ENCODE peak calls at places on chromosomes 11 and 22, in four cellular contexts. L, W, S and A are unnamed samples.

GRCh38 chr11:104104664-104105063 is 59.3 kb downstream of the PDGFD start:
- DNase-seq in L (no peak), W (no peak), S (no peak), A (no peak)

GRCh38 chr11:66264893-66265292 is 3.5 kb upstream of the RAB1B start:
- DNase-seq in W (no peak), L (no peak), S (peak), A (no peak)

GRCh38 chr11:9047986-9048522 is 43.3 kb downstream of the SCUBE2 start:
- DNase-seq in L (peak), S (no peak), W (no peak), A (peak)

GRCh38 chr22:47266329-47266728 is 503.9 kb downstream of the TBC1D22A start:
- DNase-seq in W (no peak), L (no peak), S (no peak), A (no peak)

GRCh38 chr22:47409501-47410275 is 647.2 kb downstream of the TBC1D22A start:
- DNase-seq in S (no peak), L (no peak), W (no peak), A (no peak)

GRCh38 chr11:65183201-65183891 is 1.6 kb downstream of the CAPN1 start:
- DNase-seq in W (no peak), L (no peak), S (peak), A (no peak)

GRCh38 chr11:61816736-61817455 is at the start of gene FADS1:
- DNase-seq in L (peak), W (peak), S (peak), A (peak)

GRCh38 chr22:45612940-45613339 is 58.7 kb upstream of the ATXN10 start:
- DNase-seq in L (peak), W (no peak), S (peak), A (no peak)

GRCh38 chr11:85935751-85936150 is 80.6 kb downstream of the CCDC83 start:
- DNase-seq in L (no peak), S (no peak), W (no peak), A (no peak)

GRCh38 chr11:17578296-17578695 is 31.2 kb downstream of the OTOG start:
- DNase-seq in S (no peak), L (no peak), W (no peak), A (no peak)

GRCh38 chr11:19730373-19730772 is 17.7 kb downstream of the NAV2 start:
- DNase-seq in L (peak), W (no peak), S (no peak), A (no peak)

GRCh38 chr11:48170176-48170839 is 46.3 kb upstream of the OR4B1 start:
- DNase-seq in W (peak), S (no peak), L (peak), A (peak)

GRCh38 chr11:67665537-67666302 is 8.7 kb downstream of the ALDH3B2 start:
- DNase-seq in S (peak), W (no peak), L (no peak), A (no peak)

GRCh38 chr22:29581799-29582198 is 886 bp upstream of the NIPSNAP1 start:
- DNase-seq in L (no peak), W (no peak), S (no peak), A (no peak)

GRCh38 chr22:49554741-49555140 is 272.9 kb downstream of the BRD1 start:
- DNase-seq in W (no peak), L (no peak), S (no peak), A (no peak)

GRCh38 chr11:111935331-111936044 is 1.7 kb upstream of the DIXDC1 start:
- DNase-seq in L (no peak), W (no peak), S (no peak), A (no peak)

GRCh38 chr11:114846040-114846791 is 167.9 kb downstream of the NXPE2 start:
- DNase-seq in S (peak), W (no peak), L (peak), A (peak)

GRCh38 chr22:27749597-27750225 is 51.8 kb downstream of the MN1 start:
- DNase-seq in L (no peak), S (no peak), W (no peak), A (peak)

GRCh38 chr22:48753752-48754517 is 1073.7 kb downstream of the BRD1 start:
- DNase-seq in S (no peak), L (no peak), W (no peak), A (no peak)

GRCh38 chr11:64246874-64247728 is at the start of gene PPP1R14B:
- DNase-seq in S (peak), W (peak), L (peak), A (peak)

GRCh38 chr11:96763244-96763643 is 373.4 kb downstream of the JRKL start:
- DNase-seq in L (no peak), W (no peak), S (no peak), A (no peak)

GRCh38 chr11:19923631-19924030 is 211.0 kb downstream of the NAV2 start:
- DNase-seq in L (no peak), W (no peak), S (no peak), A (no peak)

GRCh38 chr11:44962464-44962863 is 11.8 kb upstream of the TP53I11 start:
- DNase-seq in S (no peak), W (no peak), L (no peak), A (no peak)

GRCh38 chr11:5197538-5197937 is 2.9 kb downstream of the OR51V1 start:
- DNase-seq in L (no peak), S (no peak), W (peak), A (peak)

GRCh38 chr22:20964090-20964798 is 2.8 kb upstream of the AIFM3 start:
- DNase-seq in S (no peak), W (no peak), L (no peak), A (no peak)

GRCh38 chr11:64856382-64857227 is 12.2 kb upstream of the CDC42BPG start:
- DNase-seq in L (peak), S (peak), W (peak), A (peak)

GRCh38 chr11:103997082-103997481 is 39.4 kb upstream of the DDI1 start:
- DNase-seq in L (no peak), W (no peak), S (no peak), A (no peak)

GRCh38 chr22:37171662-37172061 is 16.4 kb downstream of the C1QTNF6 start:
- DNase-seq in W (no peak), S (no peak), L (peak), A (no peak)

GRCh38 chr11:65779669-65779918 is 1.2 kb downstream of the AP5B1 start:
- DNase-seq in S (no peak), W (no peak), L (no peak), A (no peak)

GRCh38 chr22:35315141-35315854 is 15.6 kb downstream of the TOM1 start:
- DNase-seq in S (no peak), W (no peak), L (peak), A (no peak)

GRCh38 chr22:46464701-46465347 is 72.6 kb downstream of the CELSR1 start:
- DNase-seq in W (no peak), L (no peak), S (no peak), A (no peak)

GRCh38 chr11:95920460-95921105 is 3.3 kb downstream of the MTMR2 start:
- DNase-seq in S (no peak), L (no peak), W (peak), A (peak)